ENCODE peak calls at places on chromosome 2, in eight cellular contexts. N is activated naive CD8-positive, alpha-beta T cell treated with anti-CD3 and anti-CD28 coated beads, Interleukin-2, amount 10 ng/mL, durations not matched to agents 7 days and 5 days; F is small intestine; C is EH; Q is coronary artery; Z is RWPE1; Y is activated CD8-positive, alpha-beta memory T cell treated with anti-CD3 and anti-CD28 coated beads for 24 hours; V is progenitor cell of endocrine pancreas. E is an unnamed sample.

GRCh38 chr2:31286230-31286629 is 52.3 kb downstream of the EHD3 start:
- DNase-seq in F (no peak), Z (no peak), Y (no peak), C (no peak), N (no peak), V (no peak), Q (no peak), E (no peak)

GRCh38 chr2:98453531-98453930 is 8.9 kb downstream of the INPP4A start:
- DNase-seq in N (no peak), Z (no peak), Y (no peak), F (no peak), V (no peak), Q (no peak), C (no peak), E (no peak)

GRCh38 chr2:20182241-20182931 is 42.5 kb downstream of the SDC1 start:
- DNase-seq in Y (no peak), Z (peak; percentile 78), V (no peak), N (no peak), Q (no peak), C (peak; percentile 77), F (peak; percentile 54), E (no peak)

GRCh38 chr2:240889601-240890560 is 6.1 kb downstream of the MAB21L4 start:
- DNase-seq in V (no peak), C (no peak), F (peak; percentile 75), Q (no peak), N (no peak), Z (no peak), Y (no peak), E (no peak)

GRCh38 chr2:29449499-29449898 is 334.3 kb downstream of the CLIP4 start:
- DNase-seq in Q (no peak), Z (no peak), Y (no peak), C (no peak), N (no peak), F (no peak), V (no peak), E (no peak)

GRCh38 chr2:54520687-54521086 is 64.6 kb downstream of the SPTBN1 start:
- DNase-seq in Y (no peak), Z (peak; percentile 24), V (no peak), N (no peak), C (peak; percentile 99), Q (no peak), F (no peak), E (no peak)

GRCh38 chr2:194826241-194826640 is 830.8 kb upstream of the SLC39A10 start:
- DNase-seq in F (no peak), C (no peak), V (no peak), Y (no peak), Q (no peak), Z (no peak), N (no peak), E (no peak)

GRCh38 chr2:210671065-210671464 is 114.7 kb downstream of the CPS1 start:
- DNase-seq in N (no peak), Z (no peak), F (no peak), C (no peak), Q (no peak), V (no peak), Y (no peak), E (peak; percentile 11)

GRCh38 chr2:191675807-191676667 is 1.9 kb upstream of the NABP1 start:
- DNase-seq in Z (no peak), V (no peak), N (peak; percentile 53), C (peak; percentile 53), F (peak; percentile 67), Q (no peak), Y (peak; percentile 66), E (no peak)

GRCh38 chr2:37436324-37436723 is 91.9 kb downstream of the QPCT start:
- DNase-seq in V (no peak), C (peak; percentile 54), N (no peak), Y (no peak), F (no peak), Q (no peak), Z (no peak), E (no peak)

GRCh38 chr2:10433264-10433947 is 14.7 kb downstream of the ODC1 start:
- DNase-seq in Y (no peak), N (no peak), Z (no peak), C (no peak), F (no peak), V (no peak), Q (no peak), E (no peak)

GRCh38 chr2:19238440-19238839 is 120.0 kb downstream of the OSR1 start:
- DNase-seq in Y (no peak), Q (no peak), F (no peak), Z (no peak), V (no peak), N (no peak), C (no peak), E (no peak)

GRCh38 chr2:159612255-159612901 is 4.0 kb downstream of the BAZ2B start:
- DNase-seq in Q (no peak), Y (no peak), N (no peak), C (peak; percentile 10), F (peak; percentile 38), Z (no peak), V (no peak), E (no peak)

GRCh38 chr2:157820202-157820601 is 55.9 kb downstream of the ACVR1 start:
- DNase-seq in Z (no peak), V (no peak), Y (no peak), Q (no peak), N (no peak), F (no peak), C (no peak), E (no peak)

GRCh38 chr2:42115588-42115987 is 53.6 kb upstream of the EML4 start:
- DNase-seq in Q (no peak), C (no peak), Y (peak; percentile 13), F (no peak), Z (no peak), N (no peak), V (no peak), E (no peak)

GRCh38 chr2:290090-290722 is 2.3 kb upstream of the ALKAL2 start:
- DNase-seq in F (peak; percentile 66), Z (peak; percentile 52), Y (peak; percentile 71), N (peak; percentile 55), C (peak; percentile 71), V (peak; percentile 55), Q (peak; percentile 75), E (peak; percentile 77)

GRCh38 chr2:240896871-240897692 is 1.1 kb upstream of the MAB21L4 start:
- DNase-seq in Y (no peak), C (no peak), Q (no peak), F (peak; percentile 93), Z (peak; percentile 49), V (no peak), N (no peak), E (no peak)

GRCh38 chr2:191382801-191383200 is 137.6 kb downstream of the MYO1B start:
- DNase-seq in Z (peak; percentile 19), V (no peak), Q (no peak), Y (no peak), F (peak; percentile 87), C (peak; percentile 77), N (no peak), E (no peak)

GRCh38 chr2:96414161-96414713 is 78.7 kb downstream of the NCAPH start:
- DNase-seq in N (no peak), F (no peak), Y (no peak), Q (no peak), C (no peak), V (no peak), Z (no peak), E (no peak)

GRCh38 chr2:149015926-149016563 is 22.5 kb upstream of the LYPD6B start:
- DNase-seq in C (no peak), F (no peak), V (no peak), Z (no peak), Y (no peak), Q (no peak), N (no peak), E (no peak)